ENCODE peak calls at places on chromosome 5, in seven cellular contexts. E, J, Y, R, C, S and T are unnamed samples.

GRCh38 chr5:95773325-95774059 is 42.4 kb downstream of the RHOBTB3 start:
- DNase-seq in E (no peak), S (no peak), J (no peak), C (no peak), R (peak; percentile 90), Y (no peak), T (no peak)

GRCh38 chr5:756171-756570 is 28.4 kb downstream of the ZDHHC11B start:
- DNase-seq in R (no peak), E (no peak), S (no peak), Y (no peak), C (no peak), J (no peak), T (no peak)

GRCh38 chr5:76867027-76867426 is 17.2 kb downstream of the S100Z start:
- DNase-seq in Y (no peak), C (no peak), J (no peak), R (peak; percentile 57), E (no peak), S (no peak), T (no peak)

GRCh38 chr5:127426661-127427060 is 90.8 kb upstream of the PRRC1 start:
- DNase-seq in Y (no peak), C (no peak), J (no peak), E (no peak), S (no peak), R (no peak), T (no peak)

GRCh38 chr5:128318691-128319090 is 219.4 kb downstream of the FBN2 start:
- DNase-seq in Y (no peak), S (no peak), E (no peak), J (no peak), C (no peak), R (no peak), T (no peak)

GRCh38 chr5:177362871-177363507 is 5.3 kb downstream of the RGS14 start:
- DNase-seq in E (no peak), C (peak; percentile 14), S (peak; percentile 86), R (no peak), J (no peak), Y (peak; percentile 76), T (no peak)

GRCh38 chr5:124572973-124573372 is 173.5 kb downstream of the ZNF608 start:
- DNase-seq in E (no peak), C (no peak), J (no peak), S (no peak), R (no peak), Y (peak; percentile 45), T (no peak)

GRCh38 chr5:172059661-172060100 is 53.2 kb upstream of the FBXW11 start:
- DNase-seq in R (no peak), S (peak; percentile 61), E (no peak), C (no peak), Y (no peak), J (no peak), T (no peak)

GRCh38 chr5:94983861-94984535 is 300.9 kb downstream of the MCTP1 start:
- DNase-seq in Y (no peak), J (no peak), R (peak; percentile 58), C (no peak), S (no peak), E (no peak), T (no peak)

GRCh38 chr5:153827407-153827806 is 211.3 kb downstream of the FAM114A2 start:
- DNase-seq in S (no peak), R (no peak), Y (peak; percentile 42), E (no peak), J (no peak), C (no peak), T (no peak)

GRCh38 chr5:140868721-140869554 is at the start of gene PCDHA11:
- DNase-seq in Y (no peak), R (no peak), S (peak; percentile 52), E (no peak), J (no peak), C (no peak), T (peak; percentile 4)

GRCh38 chr5:115573133-115573532 is 28.6 kb upstream of the FEM1C start:
- DNase-seq in E (no peak), S (no peak), R (peak; percentile 67), J (no peak), C (peak; percentile 20), Y (no peak), T (no peak)

GRCh38 chr5:59380350-59380951 is 513.1 kb downstream of the PDE4D start:
- DNase-seq in Y (no peak), J (no peak), R (peak; percentile 71), E (peak; percentile 27), S (peak; percentile 45), C (peak; percentile 92), T (peak; percentile 55)

GRCh38 chr5:133480366-133480765 is 132.0 kb downstream of the FSTL4 start:
- DNase-seq in C (no peak), J (no peak), S (no peak), Y (no peak), E (no peak), R (no peak), T (no peak)

GRCh38 chr5:8953016-8953415 is 592.9 kb downstream of the SEMA5A start:
- DNase-seq in R (no peak), Y (no peak), S (no peak), J (no peak), E (no peak), C (no peak), T (no peak)

GRCh38 chr5:143106175-143106574 is 297.3 kb downstream of the NR3C1 start:
- DNase-seq in R (peak; percentile 77), C (peak; percentile 37), S (peak; percentile 22), Y (peak; percentile 35), J (no peak), E (peak; percentile 53), T (peak; percentile 61)

GRCh38 chr5:1227669-1228068 is 2.5 kb downstream of the SLC6A18 start:
- DNase-seq in Y (no peak), S (peak; percentile 47), R (peak; percentile 5), J (no peak), C (no peak), E (no peak), T (no peak)

GRCh38 chr5:390571-391491 is 52.1 kb upstream of the EXOC3 start:
- DNase-seq in S (no peak), C (no peak), J (no peak), R (no peak), E (no peak), Y (no peak), T (no peak)

GRCh38 chr5:119427052-119427451 is 25.2 kb upstream of the HSD17B4 start:
- DNase-seq in C (no peak), R (no peak), S (no peak), J (no peak), Y (no peak), E (no peak), T (no peak)

GRCh38 chr5:139738777-139739611 is 56.6 kb upstream of the PSD2 start:
- DNase-seq in S (no peak), R (no peak), C (no peak), E (no peak), J (no peak), Y (no peak), T (no peak)